ENCODE peak calls at places on chromosome 15, in six cellular contexts. B is fibroblast of mammary gland; E is NCI-H1105; L is A549; T is cerebellar cortex; U is stimulated activated CD8-positive, alpha-beta memory T cell treated with anti-CD3 and anti-CD28 coated beads, Interleukin-4, amount 100 ng/mL, for 1 hour. V is an unnamed sample.

GRCh38 chr15:40787344-40787841 is 17.6 kb downstream of the C15orf62 start:
- DNase-seq in E (peak), T (peak), B (peak), U (no peak), L (no peak), V (no peak)

GRCh38 chr15:70853855-70854668 is at the start of gene LARP6:
- DNase-seq in B (no peak), L (peak), E (peak), U (no peak), T (peak), V (no peak)

GRCh38 chr15:25789616-25790002 is 73.5 kb downstream of the ATP10A start:
- DNase-seq in E (no peak), U (no peak), T (no peak), B (no peak), L (no peak), V (no peak)

GRCh38 chr15:70200511-70200991 is 102.8 kb upstream of the TLE3 start:
- DNase-seq in L (no peak), U (no peak), E (peak), T (peak), B (no peak), V (peak)

GRCh38 chr15:73655724-73656123 is 22.5 kb upstream of the NPTN start:
- DNase-seq in E (no peak), L (no peak), U (no peak), T (no peak), B (no peak), V (no peak)

GRCh38 chr15:45635191-45635638 is 386 bp downstream of the SQOR start:
- DNase-seq in U (peak), T (peak), L (peak), E (no peak), B (no peak), V (no peak)

GRCh38 chr15:64813075-64813474 is 12.4 kb downstream of the PIF1 start:
- DNase-seq in T (no peak), U (no peak), E (no peak), L (no peak), B (peak), V (no peak)

GRCh38 chr15:39096608-39097007 is 484.3 kb upstream of the THBS1 start:
- DNase-seq in L (no peak), B (no peak), U (no peak), E (no peak), T (no peak), V (no peak)

GRCh38 chr15:98888839-98889479 is 118.6 kb downstream of the PGPEP1L start:
- DNase-seq in B (peak), E (no peak), U (no peak), T (no peak), L (no peak), V (no peak)

GRCh38 chr15:39443659-39444219 is 137.1 kb upstream of the THBS1 start:
- DNase-seq in T (no peak), E (no peak), B (no peak), L (no peak), U (no peak), V (no peak)

GRCh38 chr15:43329222-43329959 is 982 bp downstream of the LCMT2 start:
- DNase-seq in B (peak), U (peak), L (no peak), T (peak), E (no peak), V (no peak)

GRCh38 chr15:39741258-39741657 is 41.4 kb downstream of the FSIP1 start:
- DNase-seq in L (no peak), U (no peak), E (no peak), T (no peak), B (peak), V (no peak)

GRCh38 chr15:50909044-50909342 is 510 bp downstream of the AP4E1 start:
- DNase-seq in T (no peak), B (peak), E (no peak), L (no peak), U (no peak), V (no peak)

GRCh38 chr15:60328852-60329443 is 68.8 kb downstream of the ANXA2 start:
- DNase-seq in E (peak), T (no peak), B (peak), L (no peak), U (no peak), V (no peak)

GRCh38 chr15:73983211-73983727 is 8.8 kb downstream of the STOML1 start:
- DNase-seq in E (no peak), U (no peak), T (peak), L (no peak), B (peak), V (no peak)

V was measured in SK-N-MC.